ENCODE peak calls at places on chromosomes 16 and 17, in eight cellular contexts. J is tibial artery, U is IMR-90, A is HCT116, Q is left lung, I is GM10248, Y is H9, E is RWPE1. T is an unnamed sample.

GRCh38 chr16:74201561-74201960 is 95.1 kb upstream of the PSMD7 start:
- DNase-seq in J (no peak), U (no peak), A (no peak), Q (no peak), I (no peak), Y (no peak), E (no peak), T (no peak)

GRCh38 chr16:86983621-86984020 is 333.6 kb downstream of the C16orf95 start:
- DNase-seq in J (no peak), U (no peak), A (no peak), Q (no peak), I (no peak), Y (no peak), E (no peak), T (no peak)

GRCh38 chr16:27367463-27368357 is 34.3 kb upstream of the IL21R start:
- DNase-seq in J (peak), U (peak), A (peak), Q (peak), I (peak), Y (peak), E (peak), T (peak)

GRCh38 chr17:3004925-3005324 is 58.5 kb downstream of the OR1D5 start:
- DNase-seq in J (peak), U (no peak), A (no peak), Q (peak), I (no peak), Y (no peak), E (no peak), T (no peak)

GRCh38 chr17:43169561-43170139 is 1.4 kb upstream of the NBR1 start:
- DNase-seq in J (peak), U (peak), A (no peak), Q (peak), I (peak), Y (peak), E (peak), T (peak)

GRCh38 chr17:53837131-53837530 is 14.4 kb downstream of the KIF2B start:
- DNase-seq in J (no peak), U (no peak), A (no peak), Q (no peak), I (no peak), Y (no peak), E (no peak), T (no peak)

GRCh38 chr16:30092373-30093010 is 768 bp upstream of the TBX6 start:
- DNase-seq in J (peak), U (peak), A (peak), Q (peak), I (peak), Y (peak), E (no peak), T (peak)

GRCh38 chr17:52419256-52419655 is 260.7 kb upstream of the CA10 start:
- DNase-seq in J (no peak), U (no peak), A (no peak), Q (no peak), I (no peak), Y (no peak), E (no peak), T (no peak)

GRCh38 chr17:53722407-53722806 is 100.3 kb upstream of the KIF2B start:
- DNase-seq in J (no peak), U (peak), A (no peak), Q (no peak), I (no peak), Y (no peak), E (peak), T (no peak)

GRCh38 chr16:17408296-17408695 is 62.5 kb downstream of the XYLT1 start:
- DNase-seq in J (no peak), U (no peak), A (no peak), Q (no peak), I (no peak), Y (no peak), E (no peak), T (no peak)

GRCh38 chr16:59432934-59433333 is 698.8 kb upstream of the GOT2 start:
- DNase-seq in J (no peak), U (no peak), A (no peak), Q (no peak), I (no peak), Y (no peak), E (no peak), T (no peak)

GRCh38 chr17:75514299-75515228 is 773 bp downstream of the CASKIN2 start:
- DNase-seq in J (no peak), U (peak), A (no peak), Q (no peak), I (no peak), Y (no peak), E (peak), T (no peak)

GRCh38 chr17:39676198-39676819 is 8.1 kb downstream of the PNMT start:
- DNase-seq in J (peak), U (no peak), A (no peak), Q (peak), I (peak), Y (no peak), E (no peak), T (peak)

DNA sequence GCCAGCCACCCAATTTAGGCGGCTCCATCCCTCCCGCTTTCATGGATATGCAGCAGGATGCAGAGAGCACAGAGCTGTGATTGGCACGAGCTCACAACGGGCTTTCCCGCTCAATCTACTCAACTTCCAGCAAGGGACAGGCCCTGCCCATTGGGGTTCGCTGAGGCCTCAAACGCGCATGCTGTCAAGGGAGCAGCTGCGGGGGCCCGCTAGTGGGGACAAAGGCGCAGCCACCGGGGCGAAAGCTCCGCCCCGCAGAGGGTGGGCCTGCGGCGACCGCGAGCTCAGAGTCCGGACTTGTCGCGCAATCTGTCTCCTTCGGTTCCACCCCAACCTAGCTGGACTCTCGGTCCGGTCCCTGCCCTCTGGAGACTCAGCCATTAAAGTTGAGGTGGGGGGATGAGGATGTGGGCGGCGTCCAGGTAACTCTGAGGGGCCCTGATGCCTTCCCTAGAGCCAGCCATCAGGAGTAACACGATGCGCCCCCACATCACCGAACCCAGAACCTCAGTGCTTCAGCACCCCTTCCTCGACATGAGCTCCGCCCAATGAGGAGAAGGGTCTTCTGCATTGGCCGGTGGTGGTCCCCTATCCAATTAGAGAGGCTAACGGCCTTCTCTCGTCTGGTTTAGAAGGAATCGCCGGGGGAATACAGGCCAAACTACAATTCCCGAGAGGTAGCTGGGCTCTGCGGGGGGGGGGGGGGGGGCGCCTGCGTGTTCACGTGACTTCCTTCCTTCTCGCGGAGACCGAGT is 489 bp upstream of the NFATC3 start:
- DNase-seq in J (peak), U (peak), A (no peak), Q (peak), I (peak), Y (peak), E (peak), T (peak)
- TF ChIP-seq CTCF in J (peak), U (no peak), A (no peak), Q (no peak), I (peak), Y (no peak), E (peak), T (no peak)

GRCh38 chr16:22055881-22056280 is 36.5 kb upstream of the VWA3A start:
- DNase-seq in J (no peak), U (no peak), A (no peak), Q (no peak), I (no peak), Y (peak), E (no peak), T (no peak)
- TF ChIP-seq CTCF in J (no peak), U (no peak), A (no peak), Q (no peak), I (no peak), Y (peak), E (no peak), T (no peak)

GRCh38 chr17:27873211-27873610 is 20.0 kb downstream of the LYRM9 start:
- DNase-seq in J (no peak), U (no peak), A (no peak), Q (no peak), I (no peak), Y (no peak), E (no peak), T (no peak)

GRCh38 chr17:27871407-27871806 is 21.8 kb downstream of the LYRM9 start:
- DNase-seq in J (no peak), U (no peak), A (no peak), Q (no peak), I (no peak), Y (no peak), E (no peak), T (no peak)

GRCh38 chr17:27868565-27868964 is 24.6 kb downstream of the LYRM9 start:
- DNase-seq in J (no peak), U (no peak), A (no peak), Q (no peak), I (no peak), Y (no peak), E (no peak), T (no peak)

GRCh38 chr17:27872776-27873175 is 20.4 kb downstream of the LYRM9 start:
- DNase-seq in J (no peak), U (no peak), A (no peak), Q (no peak), I (no peak), Y (no peak), E (no peak), T (no peak)

GRCh38 chr17:27870345-27870744 is 22.8 kb downstream of the LYRM9 start:
- DNase-seq in J (no peak), U (no peak), A (no peak), Q (no peak), I (no peak), Y (no peak), E (no peak), T (no peak)
- TF ChIP-seq CTCF in J (no peak), U (no peak), A (no peak), Q (no peak), I (no peak), Y (no peak), E (no peak), T (no peak)

GRCh38 chr17:55825213-55825612 is 74.4 kb downstream of the PCTP start:
- DNase-seq in J (no peak), U (no peak), A (no peak), Q (no peak), I (no peak), Y (no peak), E (peak), T (no peak)
- TF ChIP-seq CTCF in J (no peak), U (peak), A (peak), Q (no peak), I (peak), Y (peak), E (peak), T (no peak)

DNA sequence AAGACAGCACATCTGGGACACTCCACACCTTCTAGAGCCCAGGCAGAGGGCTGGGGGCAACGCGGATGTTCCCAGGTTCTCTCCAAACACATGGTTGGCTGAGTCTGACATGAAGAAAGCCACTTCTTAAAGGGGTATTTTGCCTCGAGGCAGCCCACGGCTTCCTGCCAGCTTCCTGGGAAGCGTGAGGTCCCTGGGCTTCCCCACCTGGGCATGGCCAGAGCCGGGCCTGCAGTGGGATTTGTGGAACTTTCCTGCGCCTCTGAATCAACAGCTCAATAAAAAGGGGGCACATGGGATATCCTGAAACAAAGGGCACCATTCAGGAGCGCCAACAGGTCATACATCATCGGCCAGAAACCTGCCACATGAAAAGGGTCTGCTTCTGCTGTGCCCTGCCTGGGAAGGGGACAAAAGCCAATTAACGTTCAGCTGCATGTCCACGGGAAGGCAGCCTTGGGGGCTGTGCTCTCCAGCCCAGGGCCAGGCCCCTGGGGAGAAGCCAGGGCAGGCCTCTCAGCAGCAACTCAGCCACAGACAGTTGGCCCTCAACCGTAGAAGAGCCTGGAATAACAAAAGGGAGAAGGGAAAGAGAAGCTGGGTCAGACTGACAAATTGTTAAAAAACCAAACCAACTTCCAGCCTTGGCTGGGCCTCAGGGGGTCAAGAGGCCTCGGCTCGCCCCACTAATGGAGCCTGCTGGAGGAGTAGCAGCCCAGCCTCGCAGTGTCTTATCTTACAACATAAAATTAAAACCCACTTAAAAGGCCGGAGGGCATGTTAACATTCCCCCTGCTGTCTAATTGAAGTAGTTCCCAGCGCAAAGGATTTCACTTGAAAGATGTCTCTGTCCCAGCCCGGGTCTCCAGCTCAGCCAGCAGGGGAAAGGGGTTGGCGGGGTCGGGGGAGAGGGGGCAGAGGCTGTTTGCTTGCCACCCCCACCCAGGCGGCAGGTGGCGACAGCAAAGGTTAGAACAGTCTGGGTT is 34.2 kb downstream of the TBX4 start:
- DNase-seq in J (no peak), U (no peak), A (no peak), Q (no peak), I (no peak), Y (peak), E (no peak), T (no peak)
- TF ChIP-seq CTCF in J (no peak), U (no peak), A (no peak), Q (no peak), I (no peak), Y (no peak), E (no peak), T (no peak)